ENCODE peak calls at places on chromosomes 13 and 19, in six cellular contexts. One of them, this sample, is unnamed.

GRCh38 chr13:36051082-36051481 is 80.1 kb downstream of the DCLK1 start:
- DNase-seq in tibial artery: no peak
- DNase-seq in AG04450: no peak
- DNase-seq in H9: no peak
- DNase-seq in ovary: no peak
- DNase-seq in vagina: no peak
- DNase-seq in this sample: no peak

GRCh38 chr13:21040120-21040834 is 21.1 kb downstream of the LATS2 start:
- DNase-seq in ovary: no peak
- DNase-seq in tibial artery: peak
- DNase-seq in vagina: no peak
- DNase-seq in AG04450: no peak
- DNase-seq in H9: no peak
- DNase-seq in this sample: no peak

GRCh38 chr13:63344711-63345110 is 1929.1 kb upstream of the PCDH20 start:
- DNase-seq in vagina: no peak
- DNase-seq in ovary: no peak
- DNase-seq in AG04450: no peak
- DNase-seq in H9: no peak
- DNase-seq in tibial artery: no peak
- DNase-seq in this sample: no peak

GRCh38 chr13:49354719-49355118 is 89.1 kb downstream of the CAB39L start:
- DNase-seq in ovary: no peak
- DNase-seq in vagina: no peak
- DNase-seq in H9: no peak
- DNase-seq in AG04450: no peak
- DNase-seq in tibial artery: no peak
- DNase-seq in this sample: no peak

GRCh38 chr19:40365613-40366401 is 17.3 kb downstream of the PLD3 start:
- DNase-seq in H9: peak
- DNase-seq in tibial artery: peak
- DNase-seq in ovary: peak
- DNase-seq in AG04450: peak
- DNase-seq in vagina: no peak
- DNase-seq in this sample: peak

GRCh38 chr19:13012690-13013608 is 17.7 kb downstream of the NFIX start:
- DNase-seq in AG04450: no peak
- DNase-seq in tibial artery: peak
- DNase-seq in H9: peak
- DNase-seq in vagina: no peak
- DNase-seq in ovary: peak
- DNase-seq in this sample: peak

GRCh38 chr19:40387151-40387550 is 2.8 kb downstream of the HIPK4 start:
- DNase-seq in AG04450: no peak
- DNase-seq in tibial artery: no peak
- DNase-seq in ovary: no peak
- DNase-seq in H9: no peak
- DNase-seq in vagina: no peak
- DNase-seq in this sample: no peak

GRCh38 chr19:56245062-56245740 is 27.3 kb upstream of the EDDM13 start:
- DNase-seq in vagina: no peak
- DNase-seq in ovary: no peak
- DNase-seq in tibial artery: no peak
- DNase-seq in AG04450: no peak
- DNase-seq in H9: no peak
- DNase-seq in this sample: no peak

GRCh38 chr13:45280751-45281634 is 60.0 kb downstream of the TPT1 start:
- DNase-seq in AG04450: peak
- DNase-seq in vagina: no peak
- DNase-seq in tibial artery: peak
- DNase-seq in ovary: peak
- DNase-seq in H9: peak
- DNase-seq in this sample: peak

GRCh38 chr13:67275351-67275989 is 45.3 kb upstream of the PCDH9 start:
- DNase-seq in AG04450: no peak
- DNase-seq in ovary: no peak
- DNase-seq in tibial artery: no peak
- DNase-seq in vagina: no peak
- DNase-seq in H9: no peak
- DNase-seq in this sample: no peak

GRCh38 chr13:114127473-114128347 is 4.7 kb downstream of the RASA3 start:
- DNase-seq in H9: no peak
- DNase-seq in ovary: no peak
- DNase-seq in vagina: no peak
- DNase-seq in tibial artery: no peak
- DNase-seq in AG04450: no peak
- DNase-seq in this sample: no peak

GRCh38 chr13:34334984-34335661 is 517.2 kb downstream of the RFC3 start:
- DNase-seq in vagina: no peak
- DNase-seq in AG04450: no peak
- DNase-seq in ovary: no peak
- DNase-seq in tibial artery: no peak
- DNase-seq in H9: no peak
- DNase-seq in this sample: no peak

GRCh38 chr19:3206216-3206953 is 18.1 kb upstream of the CELF5 start:
- DNase-seq in tibial artery: no peak
- DNase-seq in H9: no peak
- DNase-seq in vagina: no peak
- DNase-seq in ovary: no peak
- DNase-seq in AG04450: no peak
- DNase-seq in this sample: no peak

GRCh38 chr13:25249001-25249543 is 38.2 kb downstream of the MTMR6 start:
- DNase-seq in tibial artery: no peak
- DNase-seq in ovary: no peak
- DNase-seq in H9: no peak
- DNase-seq in AG04450: no peak
- DNase-seq in vagina: no peak
- DNase-seq in this sample: no peak

GRCh38 chr19:4256563-4256962 is 9.7 kb downstream of the YJU2 start:
- DNase-seq in tibial artery: no peak
- DNase-seq in ovary: no peak
- DNase-seq in vagina: no peak
- DNase-seq in AG04450: no peak
- DNase-seq in H9: no peak
- DNase-seq in this sample: no peak

GRCh38 chr13:75637101-75637774 is 1.1 kb downstream of the LMO7 start:
- DNase-seq in AG04450: no peak
- DNase-seq in tibial artery: no peak
- DNase-seq in H9: no peak
- DNase-seq in vagina: no peak
- DNase-seq in ovary: no peak
- DNase-seq in this sample: no peak

GRCh38 chr19:14528419-14529253 is 758 bp upstream of the TECR start:
- DNase-seq in vagina: peak
- DNase-seq in AG04450: no peak
- DNase-seq in tibial artery: no peak
- DNase-seq in H9: no peak
- DNase-seq in ovary: peak
- DNase-seq in this sample: peak
- H3K27ac ChIP-seq in vagina: peak
- H3K27ac ChIP-seq in AG04450: peak
- H3K27ac ChIP-seq in tibial artery: peak
- H3K27ac ChIP-seq in H9: no peak
- H3K27ac ChIP-seq in ovary: no peak
- H3K27ac ChIP-seq in this sample: no peak

GRCh38 chr19:15248106-15248505 is 15.9 kb upstream of the EPHX3 start:
- DNase-seq in vagina: no peak
- DNase-seq in H9: no peak
- DNase-seq in AG04450: no peak
- DNase-seq in tibial artery: peak
- DNase-seq in ovary: no peak
- DNase-seq in this sample: peak
- H3K27ac ChIP-seq in vagina: peak
- H3K27ac ChIP-seq in H9: no peak
- H3K27ac ChIP-seq in AG04450: peak
- H3K27ac ChIP-seq in tibial artery: peak
- H3K27ac ChIP-seq in ovary: peak
- H3K27ac ChIP-seq in this sample: peak

GRCh38 chr13:110338441-110339101 is 31.5 kb downstream of the COL4A2 start:
- DNase-seq in vagina: no peak
- DNase-seq in AG04450: no peak
- DNase-seq in H9: no peak
- DNase-seq in tibial artery: peak
- DNase-seq in ovary: peak
- DNase-seq in this sample: peak
- H3K27ac ChIP-seq in vagina: peak
- H3K27ac ChIP-seq in AG04450: peak
- H3K27ac ChIP-seq in H9: no peak
- H3K27ac ChIP-seq in tibial artery: peak
- H3K27ac ChIP-seq in ovary: peak
- H3K27ac ChIP-seq in this sample: peak

DNA sequence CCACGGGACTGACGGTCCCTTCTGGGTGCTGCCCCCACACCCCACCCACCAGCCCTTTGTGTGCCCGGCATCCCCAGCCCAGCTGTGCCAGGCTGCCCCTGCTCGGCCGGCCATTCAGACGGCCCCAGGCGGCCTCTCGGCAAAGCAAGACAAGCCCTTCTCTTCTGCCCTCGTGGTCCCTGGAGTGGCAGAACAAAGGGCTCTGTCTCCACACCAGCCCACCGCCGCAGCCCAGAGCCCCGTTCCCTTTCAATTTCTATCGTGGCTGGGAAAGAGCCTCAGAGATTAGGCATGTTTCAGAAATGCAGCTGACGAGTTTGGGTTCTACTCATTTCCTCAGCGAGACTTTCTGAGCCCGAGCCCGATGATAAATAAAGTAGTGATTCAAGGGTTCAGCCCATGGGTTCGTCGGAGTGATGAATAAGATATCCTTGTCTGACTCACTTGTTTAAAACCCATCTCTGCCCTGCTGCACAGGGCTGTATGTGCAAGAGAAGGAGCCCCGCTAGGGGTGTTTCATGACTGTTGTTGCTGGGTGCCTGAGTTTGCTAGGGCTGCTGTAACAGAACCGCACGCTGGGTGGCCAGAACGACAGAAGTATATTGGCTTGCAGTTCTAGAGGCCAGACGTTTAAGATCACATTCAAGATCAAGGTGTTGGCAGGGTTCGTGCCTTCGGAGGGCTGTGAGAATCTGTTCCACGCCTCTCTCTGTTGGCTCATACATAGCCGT is 4.3 kb downstream of the MYO9B start:
- DNase-seq in ovary: peak
- DNase-seq in tibial artery: peak
- DNase-seq in H9: no peak
- DNase-seq in AG04450: peak
- DNase-seq in vagina: no peak
- DNase-seq in this sample: peak
- H3K27ac ChIP-seq in ovary: no peak
- H3K27ac ChIP-seq in tibial artery: peak
- H3K27ac ChIP-seq in H9: no peak
- H3K27ac ChIP-seq in AG04450: peak
- H3K27ac ChIP-seq in vagina: peak
- H3K27ac ChIP-seq in this sample: peak

DNA sequence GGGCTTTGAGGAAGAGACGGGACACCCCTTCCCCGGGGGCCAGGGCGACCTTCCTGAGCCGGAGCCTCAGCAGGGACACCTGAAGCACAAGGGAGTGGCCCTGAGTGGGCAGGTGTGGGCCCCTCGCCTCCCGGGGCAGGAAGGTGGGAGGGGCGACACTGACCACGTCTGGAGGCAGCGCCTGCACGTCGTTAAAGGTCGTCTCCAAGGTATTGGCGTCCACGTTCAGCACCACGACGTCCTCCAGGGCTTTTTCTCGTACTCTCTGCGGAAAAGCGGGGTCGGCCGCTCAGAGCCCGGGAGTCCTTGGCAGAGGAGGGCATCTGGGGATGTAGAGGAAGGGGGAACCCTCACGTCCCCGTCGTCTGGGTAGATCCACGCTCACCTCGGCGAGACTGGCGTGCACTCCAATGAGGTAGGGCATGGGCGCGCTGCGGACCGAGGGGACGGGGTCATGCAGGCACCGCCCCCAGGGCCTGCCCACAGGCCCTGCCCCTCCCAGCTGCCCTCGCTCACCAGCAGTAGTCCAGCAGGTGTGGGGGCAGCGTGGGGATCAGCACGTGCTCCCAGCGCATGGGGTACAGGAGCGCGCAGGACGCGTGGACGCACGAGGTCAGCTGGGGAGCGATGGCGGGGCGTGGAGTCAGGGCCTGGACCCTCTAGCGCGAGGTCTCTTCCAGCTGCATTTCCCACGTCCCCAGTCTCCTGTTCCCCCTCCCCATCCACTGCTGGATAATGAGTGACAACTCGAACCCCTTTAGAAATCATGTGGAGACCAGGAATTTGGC is 6.1 kb downstream of the DENND1C start:
- DNase-seq in H9: peak
- DNase-seq in ovary: no peak
- DNase-seq in AG04450: no peak
- DNase-seq in vagina: no peak
- DNase-seq in tibial artery: no peak
- DNase-seq in this sample: no peak
- H3K27ac ChIP-seq in H9: no peak
- H3K27ac ChIP-seq in ovary: no peak
- H3K27ac ChIP-seq in AG04450: no peak
- H3K27ac ChIP-seq in vagina: no peak
- H3K27ac ChIP-seq in tibial artery: no peak
- H3K27ac ChIP-seq in this sample: no peak

GRCh38 chr19:49336482-49337266 is 1.5 kb downstream of the CD37 start:
- DNase-seq in AG04450: no peak
- DNase-seq in H9: peak
- DNase-seq in ovary: no peak
- DNase-seq in vagina: no peak
- DNase-seq in tibial artery: no peak
- DNase-seq in this sample: no peak

GRCh38 chr19:49337267-49338022 is 2.2 kb downstream of the CD37 start:
- DNase-seq in AG04450: no peak
- DNase-seq in ovary: no peak
- DNase-seq in H9: peak
- DNase-seq in vagina: no peak
- DNase-seq in tibial artery: no peak
- DNase-seq in this sample: no peak

GRCh38 chr19:49335071-49335783 is at the start of gene CD37:
- DNase-seq in tibial artery: no peak
- DNase-seq in ovary: no peak
- DNase-seq in AG04450: no peak
- DNase-seq in vagina: no peak
- DNase-seq in H9: peak
- DNase-seq in this sample: no peak

GRCh38 chr19:49338023-49338677 is 2.9 kb downstream of the CD37 start:
- DNase-seq in tibial artery: peak
- DNase-seq in vagina: no peak
- DNase-seq in ovary: no peak
- DNase-seq in H9: peak
- DNase-seq in AG04450: no peak
- DNase-seq in this sample: no peak

GRCh38 chr19:49335784-49336481 is 727 bp downstream of the CD37 start:
- DNase-seq in tibial artery: no peak
- DNase-seq in ovary: no peak
- DNase-seq in vagina: no peak
- DNase-seq in H9: no peak
- DNase-seq in AG04450: no peak
- DNase-seq in this sample: no peak
- H3K27ac ChIP-seq in tibial artery: no peak
- H3K27ac ChIP-seq in ovary: no peak
- H3K27ac ChIP-seq in vagina: peak
- H3K27ac ChIP-seq in H9: no peak
- H3K27ac ChIP-seq in AG04450: no peak
- H3K27ac ChIP-seq in this sample: no peak

DNA sequence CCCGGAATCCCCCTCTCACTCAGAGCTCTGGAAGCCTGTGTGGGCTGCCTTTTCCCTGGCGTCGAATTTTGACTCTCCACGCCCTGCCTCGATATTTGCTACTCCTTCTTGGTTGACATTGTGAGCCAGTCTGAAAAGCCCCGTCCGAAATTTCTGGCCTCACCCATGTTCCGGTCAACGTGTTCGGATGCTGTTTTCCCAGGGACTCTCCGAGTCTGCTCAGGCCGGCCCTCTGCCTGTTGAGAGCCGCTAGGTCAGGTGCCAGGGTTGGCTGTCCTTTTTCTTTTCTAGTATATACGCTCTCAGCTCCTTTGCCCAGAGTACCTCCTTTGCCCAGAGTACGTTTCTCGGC is 6.8 kb upstream of the DGKH start:
- DNase-seq in AG04450: no peak
- DNase-seq in vagina: no peak
- DNase-seq in ovary: peak
- DNase-seq in H9: peak
- DNase-seq in tibial artery: peak
- DNase-seq in this sample: peak
- H3K27ac ChIP-seq in AG04450: no peak
- H3K27ac ChIP-seq in vagina: peak
- H3K27ac ChIP-seq in ovary: peak
- H3K27ac ChIP-seq in H9: no peak
- H3K27ac ChIP-seq in tibial artery: peak
- H3K27ac ChIP-seq in this sample: no peak

This sample was measured in right cardiac atrium.